ENCODE peak calls at places on chromosomes 7 and 10, in four cellular contexts. J, O, K and A are unnamed samples.

GRCh38 chr7:28658392-28658791 is 246.1 kb downstream of the CREB5 start:
- DNase-seq in J (no peak), O (no peak), K (no peak), A (no peak)

GRCh38 chr7:20114463-20114862 is 102.7 kb downstream of the MACC1 start:
- DNase-seq in J (no peak), O (no peak), K (peak), A (peak)

GRCh38 chr10:33254556-33255160 is 79.8 kb downstream of the NRP1 start:
- DNase-seq in J (no peak), O (peak), K (no peak), A (no peak)

GRCh38 chr7:146146866-146147265 is 30.3 kb downstream of the CNTNAP2 start:
- DNase-seq in J (no peak), O (no peak), K (no peak), A (no peak)

GRCh38 chr10:87915989-87916388 is 52.6 kb downstream of the PTEN start:
- DNase-seq in J (no peak), O (no peak), K (no peak), A (no peak)

GRCh38 chr7:155803418-155804376 is 8.6 kb downstream of the SHH start:
- DNase-seq in J (no peak), O (no peak), K (no peak), A (no peak)

GRCh38 chr10:129193148-129193547 is 273.9 kb upstream of the MGMT start:
- DNase-seq in J (no peak), O (no peak), K (no peak), A (no peak)

GRCh38 chr10:92291921-92292860 is 1.2 kb downstream of the MARCHF5 start:
- DNase-seq in J (peak), O (peak), K (peak), A (peak)

GRCh38 chr7:7181519-7182155 is 707 bp upstream of the C1GALT1 start:
- DNase-seq in J (peak), O (peak), K (peak), A (peak)

GRCh38 chr7:35334511-35334910 is 80.6 kb upstream of the TBX20 start:
- DNase-seq in J (no peak), O (no peak), K (no peak), A (no peak)

GRCh38 chr10:69479241-69479730 is 28.0 kb downstream of the TSPAN15 start:
- DNase-seq in J (no peak), O (no peak), K (no peak), A (no peak)

GRCh38 chr10:69461327-69462025 is 10.2 kb downstream of the TSPAN15 start:
- DNase-seq in J (no peak), O (no peak), K (no peak), A (no peak)

GRCh38 chr7:153886506-153887391 is 165.4 kb upstream of the DPP6 start:
- DNase-seq in J (no peak), O (no peak), K (no peak), A (no peak)

GRCh38 chr10:21724695-21725371 is 190.8 kb downstream of the MLLT10 start:
- DNase-seq in J (peak), O (peak), K (peak), A (peak)

GRCh38 chr10:124174071-124174566 is 80.7 kb upstream of the CHST15 start:
- DNase-seq in J (no peak), O (no peak), K (no peak), A (no peak)

GRCh38 chr10:16909961-16910794 is 93.0 kb upstream of the RSU1 start:
- DNase-seq in J (no peak), O (no peak), K (no peak), A (no peak)

GRCh38 chr10:110918269-110918632 is 729 bp downstream of the BBIP1 start:
- DNase-seq in J (peak), O (peak), K (peak), A (peak)

GRCh38 chr7:156515911-156516790 is 124.4 kb upstream of the RNF32 start:
- DNase-seq in J (no peak), O (peak), K (peak), A (no peak)

GRCh38 chr10:85490431-85490830 is 876.2 kb downstream of the GRID1 start:
- DNase-seq in J (no peak), O (no peak), K (no peak), A (no peak)

GRCh38 chr10:26488344-26488743 is 50.2 kb downstream of the APBB1IP start:
- DNase-seq in J (no peak), O (no peak), K (no peak), A (no peak)
- TF ChIP-seq POLR2AphosphoS2 in J (no peak), O (no peak), K (no peak), A (no peak)

GRCh38 chr10:47165711-47166404 is 134.1 kb upstream of the GDF10 start:
- DNase-seq in J (no peak), O (no peak), K (no peak), A (no peak)
- TF ChIP-seq POLR2AphosphoS2 in J (no peak), O (no peak), K (no peak), A (no peak)

DNA sequence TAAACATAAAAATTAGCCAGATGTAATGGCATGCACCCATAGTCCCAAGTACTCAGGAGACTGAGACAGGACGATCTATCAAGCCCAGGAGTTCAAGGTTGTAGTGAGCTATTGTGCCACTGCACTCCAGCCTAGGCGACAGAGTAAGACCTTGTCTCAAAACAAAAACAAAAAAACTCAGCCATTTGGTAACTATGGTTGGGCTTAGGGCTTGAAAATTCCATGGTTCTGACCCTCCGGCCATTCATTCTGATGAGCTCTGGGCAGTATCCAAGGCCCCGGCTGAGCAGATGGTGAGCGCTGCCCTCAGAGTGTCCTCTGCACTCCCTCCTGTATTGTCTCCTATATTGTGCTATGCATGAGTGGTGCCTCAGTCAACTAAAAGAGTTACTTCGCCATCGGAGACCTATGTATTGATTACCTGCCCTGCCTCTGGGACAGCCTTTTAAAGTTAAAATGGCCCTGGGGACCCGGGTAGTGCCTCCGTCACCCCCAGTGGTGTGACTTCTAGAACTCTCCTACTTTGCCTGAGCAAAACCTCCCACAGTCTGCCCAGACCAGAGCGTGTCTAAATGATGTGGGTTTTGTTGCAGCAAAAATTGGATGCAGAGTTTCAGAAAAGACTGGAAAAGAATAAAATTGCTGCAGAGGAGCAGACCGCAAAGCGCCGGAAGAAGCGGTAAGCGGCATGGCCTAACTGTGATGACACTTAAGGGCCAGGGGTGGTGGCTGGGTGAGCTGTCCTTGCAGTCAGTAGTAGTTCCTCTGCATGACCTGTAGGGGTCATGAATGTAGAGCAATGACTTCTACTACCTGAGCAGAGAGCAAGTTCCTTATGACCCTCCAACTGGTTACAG is 8.1 kb downstream of the PRKRIP1 start:
- DNase-seq in J (peak), O (peak), K (peak), A (no peak)
- TF ChIP-seq POLR2AphosphoS2 in J (no peak), O (no peak), K (no peak), A (no peak)

GRCh38 chr7:96486681-96487080 is 164.8 kb upstream of the SLC25A13 start:
- DNase-seq in J (no peak), O (no peak), K (no peak), A (no peak)
- TF ChIP-seq POLR2AphosphoS2 in J (no peak), O (no peak), K (no peak), A (no peak)

DNA sequence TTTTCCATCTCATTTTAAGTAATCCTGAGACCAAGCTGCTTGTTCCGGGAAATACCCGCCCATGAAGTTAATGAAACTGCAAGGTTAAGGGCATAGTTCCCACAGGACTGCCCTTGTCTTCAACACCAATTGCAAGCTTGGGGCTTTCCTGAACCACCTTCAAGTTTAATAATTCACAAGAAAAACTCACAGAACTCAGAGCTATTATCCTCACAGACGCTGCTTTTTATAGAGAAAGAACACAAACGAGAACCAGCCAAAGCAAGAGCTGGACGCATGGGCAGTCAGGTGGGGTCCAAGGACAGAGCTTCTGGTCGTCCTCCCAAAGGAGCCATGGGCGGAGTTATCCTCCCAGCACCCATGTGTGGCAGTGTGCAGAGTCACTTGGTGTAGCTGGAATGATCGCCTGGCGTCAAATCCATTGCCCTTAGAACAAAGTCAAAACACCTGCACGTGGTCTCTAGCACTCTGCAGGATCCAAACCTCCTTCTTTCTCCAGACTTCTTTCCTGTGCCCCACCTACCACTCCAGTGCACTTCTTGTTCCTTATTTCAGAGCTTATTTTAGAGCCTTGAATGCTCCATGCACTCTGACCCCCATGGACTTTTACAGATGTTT is 56.7 kb downstream of the SNX10 start:
- DNase-seq in J (no peak), O (peak), K (no peak), A (no peak)
- TF ChIP-seq POLR2AphosphoS2 in J (no peak), O (no peak), K (no peak), A (no peak)

GRCh38 chr10:1411956-1412355 is 325.4 kb downstream of the ADARB2 start:
- DNase-seq in J (no peak), O (no peak), K (no peak), A (no peak)

GRCh38 chr10:1412531-1413189 is 324.7 kb downstream of the ADARB2 start:
- DNase-seq in J (no peak), O (no peak), K (no peak), A (no peak)

GRCh38 chr10:1410469-1411395 is 326.6 kb downstream of the ADARB2 start:
- DNase-seq in J (no peak), O (no peak), K (no peak), A (no peak)

GRCh38 chr10:1410032-1410431 is 327.3 kb downstream of the ADARB2 start:
- DNase-seq in J (no peak), O (no peak), K (no peak), A (no peak)

DNA sequence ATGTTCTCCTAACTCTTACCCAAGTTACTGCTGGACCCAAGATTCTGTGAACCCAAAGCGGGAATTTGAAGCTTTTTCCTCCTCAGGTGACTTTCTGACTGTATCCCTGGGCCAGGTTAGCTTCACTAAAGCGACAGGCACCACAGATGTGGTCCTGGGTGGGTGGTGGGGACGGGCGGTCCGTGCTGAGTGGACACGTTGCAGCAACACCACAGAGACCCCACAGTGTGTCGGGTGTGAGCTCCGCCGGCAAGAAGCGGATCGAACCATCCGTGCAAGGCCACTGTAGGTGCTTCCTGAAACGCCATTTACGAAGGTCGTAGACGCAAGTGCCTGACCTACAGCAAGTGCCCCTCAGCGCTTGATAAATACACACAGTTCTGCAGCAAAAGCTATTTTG is 325.9 kb downstream of the ADARB2 start:
- DNase-seq in J (no peak), O (no peak), K (no peak), A (no peak)
- TF ChIP-seq POLR2AphosphoS2 in J (no peak), O (no peak), K (no peak), A (no peak)

GRCh38 chr7:76364198-76364584 is 5.4 kb upstream of the YWHAG start:
- DNase-seq in J (no peak), O (no peak), K (peak), A (no peak)
- TF ChIP-seq POLR2AphosphoS2 in J (no peak), O (no peak), K (no peak), A (no peak)

DNA sequence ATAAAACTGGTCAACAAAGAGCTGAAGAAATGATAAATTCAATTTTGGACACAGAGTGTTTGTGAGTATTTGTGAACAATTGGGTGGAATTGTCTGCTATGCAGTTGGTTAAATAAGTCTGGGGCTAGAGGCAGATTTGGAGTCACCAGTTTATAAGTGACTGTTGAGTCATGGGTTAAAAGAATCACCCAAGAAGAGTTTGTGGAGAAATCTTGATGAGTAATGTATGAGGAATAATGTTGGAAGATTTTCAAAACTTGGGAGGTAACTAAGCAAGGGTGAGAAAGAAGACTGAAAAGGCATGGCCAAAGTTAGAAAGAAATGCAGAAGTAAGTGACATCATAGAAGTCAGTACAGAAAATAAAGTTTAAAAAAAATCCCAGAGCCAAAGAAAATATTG is 750.7 kb downstream of the MAGI2 start:
- DNase-seq in J (no peak), O (no peak), K (no peak), A (no peak)
- TF ChIP-seq POLR2AphosphoS2 in J (no peak), O (no peak), K (no peak), A (no peak)

GRCh38 chr10:42932116-42932515 is 144.8 kb upstream of the RET start:
- DNase-seq in J (no peak), O (no peak), K (no peak), A (no peak)
- TF ChIP-seq POLR2AphosphoS2 in J (no peak), O (no peak), K (no peak), A (no peak)

GRCh38 chr10:96269438-96270300 is 1.7 kb downstream of the BLNK start:
- DNase-seq in J (no peak), O (no peak), K (no peak), A (no peak)

GRCh38 chr10:96267234-96267705 is 4.1 kb downstream of the BLNK start:
- DNase-seq in J (no peak), O (no peak), K (no peak), A (no peak)

GRCh38 chr10:96270564-96270963 is 805 bp downstream of the BLNK start:
- DNase-seq in J (no peak), O (no peak), K (no peak), A (no peak)

GRCh38 chr10:96266118-96266770 is 5.1 kb downstream of the BLNK start:
- DNase-seq in J (no peak), O (no peak), K (no peak), A (no peak)

GRCh38 chr10:96268341-96268909 is 2.9 kb downstream of the BLNK start:
- DNase-seq in J (no peak), O (no peak), K (no peak), A (no peak)
- TF ChIP-seq POLR2AphosphoS2 in J (no peak), O (no peak), K (no peak), A (no peak)